ENCODE peak calls at places on chromosomes 4 and X, in ten cellular contexts. One of them, this sample, is unnamed.

GRCh38 chr4:113960684-113961321 is 18.6 kb downstream of the ARSJ start:
- DNase-seq in GM06990: no peak
- DNase-seq in esophagus squamous epithelium: no peak
- DNase-seq in neural crest cell: no peak
- DNase-seq in cardiac fibroblast: no peak
- DNase-seq in transverse colon: no peak
- DNase-seq in HFF-Myc: no peak
- DNase-seq in A549: no peak
- DNase-seq in heart right ventricle: no peak
- DNase-seq in endodermal cell: no peak
- DNase-seq in this sample: no peak

GRCh38 chr4:143348233-143349077 is 11.8 kb downstream of the GAB1 start:
- DNase-seq in neural crest cell: no peak
- DNase-seq in A549: no peak
- DNase-seq in transverse colon: peak
- DNase-seq in endodermal cell: no peak
- DNase-seq in esophagus squamous epithelium: no peak
- DNase-seq in heart right ventricle: no peak
- DNase-seq in GM06990: no peak
- DNase-seq in HFF-Myc: no peak
- DNase-seq in cardiac fibroblast: no peak
- DNase-seq in this sample: no peak

GRCh38 chrX:153190384-153190783 is 11.3 kb downstream of the MAGEA1 start:
- DNase-seq in neural crest cell: no peak
- DNase-seq in cardiac fibroblast: no peak
- DNase-seq in HFF-Myc: no peak
- DNase-seq in esophagus squamous epithelium: no peak
- DNase-seq in GM06990: no peak
- DNase-seq in endodermal cell: no peak
- DNase-seq in heart right ventricle: no peak
- DNase-seq in transverse colon: no peak
- DNase-seq in A549: no peak
- DNase-seq in this sample: no peak

GRCh38 chrX:114134465-114134864 is 449.4 kb upstream of the HTR2C start:
- DNase-seq in transverse colon: no peak
- DNase-seq in cardiac fibroblast: peak
- DNase-seq in endodermal cell: no peak
- DNase-seq in A549: no peak
- DNase-seq in neural crest cell: no peak
- DNase-seq in HFF-Myc: no peak
- DNase-seq in esophagus squamous epithelium: no peak
- DNase-seq in heart right ventricle: no peak
- DNase-seq in GM06990: no peak
- DNase-seq in this sample: no peak

GRCh38 chr4:181647396-181648107 is 595.6 kb upstream of the TENM3 start:
- DNase-seq in endodermal cell: no peak
- DNase-seq in GM06990: no peak
- DNase-seq in HFF-Myc: no peak
- DNase-seq in cardiac fibroblast: peak
- DNase-seq in esophagus squamous epithelium: no peak
- DNase-seq in A549: no peak
- DNase-seq in heart right ventricle: no peak
- DNase-seq in neural crest cell: no peak
- DNase-seq in transverse colon: no peak
- DNase-seq in this sample: no peak

GRCh38 chrX:37314526-37314925 is 34.6 kb upstream of the PRRG1 start:
- DNase-seq in neural crest cell: no peak
- DNase-seq in esophagus squamous epithelium: no peak
- DNase-seq in transverse colon: no peak
- DNase-seq in HFF-Myc: no peak
- DNase-seq in GM06990: no peak
- DNase-seq in endodermal cell: no peak
- DNase-seq in A549: no peak
- DNase-seq in cardiac fibroblast: peak
- DNase-seq in heart right ventricle: no peak
- DNase-seq in this sample: no peak

GRCh38 chr4:6504900-6505496 is 32.6 kb upstream of the PPP2R2C start:
- DNase-seq in transverse colon: no peak
- DNase-seq in GM06990: no peak
- DNase-seq in esophagus squamous epithelium: no peak
- DNase-seq in neural crest cell: no peak
- DNase-seq in heart right ventricle: no peak
- DNase-seq in endodermal cell: no peak
- DNase-seq in HFF-Myc: no peak
- DNase-seq in cardiac fibroblast: no peak
- DNase-seq in A549: no peak
- DNase-seq in this sample: no peak

GRCh38 chrX:51098046-51098445 is 187.5 kb downstream of the BMP15 start:
- DNase-seq in A549: no peak
- DNase-seq in transverse colon: no peak
- DNase-seq in cardiac fibroblast: no peak
- DNase-seq in heart right ventricle: no peak
- DNase-seq in esophagus squamous epithelium: no peak
- DNase-seq in neural crest cell: no peak
- DNase-seq in HFF-Myc: no peak
- DNase-seq in GM06990: no peak
- DNase-seq in endodermal cell: no peak
- DNase-seq in this sample: no peak

GRCh38 chrX:109629310-109629709 is 4.3 kb upstream of the KCNE5 start:
- DNase-seq in HFF-Myc: no peak
- DNase-seq in heart right ventricle: no peak
- DNase-seq in neural crest cell: no peak
- DNase-seq in transverse colon: no peak
- DNase-seq in esophagus squamous epithelium: no peak
- DNase-seq in endodermal cell: no peak
- DNase-seq in GM06990: no peak
- DNase-seq in cardiac fibroblast: peak
- DNase-seq in A549: no peak
- DNase-seq in this sample: no peak

GRCh38 chrX:44306336-44306735 is 37.1 kb downstream of the EFHC2 start:
- DNase-seq in endodermal cell: no peak
- DNase-seq in neural crest cell: no peak
- DNase-seq in HFF-Myc: peak
- DNase-seq in esophagus squamous epithelium: no peak
- DNase-seq in cardiac fibroblast: peak
- DNase-seq in GM06990: no peak
- DNase-seq in transverse colon: peak
- DNase-seq in heart right ventricle: no peak
- DNase-seq in A549: no peak
- DNase-seq in this sample: no peak

GRCh38 chr4:152928286-152928685 is 7.8 kb upstream of the FHDC1 start:
- DNase-seq in neural crest cell: no peak
- DNase-seq in transverse colon: no peak
- DNase-seq in HFF-Myc: no peak
- DNase-seq in A549: no peak
- DNase-seq in heart right ventricle: no peak
- DNase-seq in esophagus squamous epithelium: no peak
- DNase-seq in cardiac fibroblast: no peak
- DNase-seq in endodermal cell: no peak
- DNase-seq in GM06990: no peak
- DNase-seq in this sample: no peak

GRCh38 chr4:16026155-16026761 is 57.6 kb downstream of the PROM1 start:
- DNase-seq in HFF-Myc: no peak
- DNase-seq in A549: peak
- DNase-seq in esophagus squamous epithelium: no peak
- DNase-seq in transverse colon: no peak
- DNase-seq in heart right ventricle: peak
- DNase-seq in GM06990: no peak
- DNase-seq in neural crest cell: peak
- DNase-seq in cardiac fibroblast: peak
- DNase-seq in endodermal cell: no peak
- DNase-seq in this sample: no peak

GRCh38 chr4:111283066-111283677 is 660.3 kb upstream of the PITX2 start:
- DNase-seq in heart right ventricle: peak
- DNase-seq in esophagus squamous epithelium: no peak
- DNase-seq in HFF-Myc: peak
- DNase-seq in A549: peak
- DNase-seq in endodermal cell: peak
- DNase-seq in cardiac fibroblast: peak
- DNase-seq in GM06990: peak
- DNase-seq in neural crest cell: peak
- DNase-seq in transverse colon: peak
- DNase-seq in this sample: no peak

DNA sequence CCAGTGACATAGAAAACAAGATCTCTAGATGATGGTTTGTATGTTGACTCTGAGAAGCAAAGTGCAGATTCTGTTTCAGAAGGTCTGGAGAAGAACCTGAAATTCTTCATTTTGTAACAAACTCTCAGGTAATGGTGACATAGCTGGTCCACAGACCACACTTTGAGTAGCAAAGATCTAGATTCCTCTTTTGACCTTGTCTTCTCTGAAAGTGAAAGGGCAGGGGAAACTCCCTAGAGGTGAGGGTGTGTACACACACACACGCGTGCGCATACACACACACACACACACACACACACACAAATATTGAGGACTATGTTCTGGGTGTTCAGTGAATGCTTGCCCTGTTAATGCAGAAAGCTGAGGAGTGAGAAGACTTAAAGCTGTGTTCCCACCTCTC is 110.1 kb downstream of the NHSL2 start:
- DNase-seq in heart right ventricle: no peak
- DNase-seq in HFF-Myc: no peak
- DNase-seq in cardiac fibroblast: no peak
- DNase-seq in endodermal cell: peak
- DNase-seq in esophagus squamous epithelium: no peak
- DNase-seq in GM06990: peak
- DNase-seq in neural crest cell: no peak
- DNase-seq in transverse colon: no peak
- DNase-seq in A549: no peak
- DNase-seq in this sample: no peak
- TF ChIP-seq CTCF in heart right ventricle: no peak
- TF ChIP-seq CTCF in HFF-Myc: no peak
- TF ChIP-seq CTCF in cardiac fibroblast: no peak
- TF ChIP-seq CTCF in endodermal cell: no peak
- TF ChIP-seq CTCF in esophagus squamous epithelium: no peak
- TF ChIP-seq CTCF in GM06990: no peak
- TF ChIP-seq CTCF in neural crest cell: no peak
- TF ChIP-seq CTCF in transverse colon: no peak
- TF ChIP-seq CTCF in A549: no peak
- TF ChIP-seq CTCF in this sample: no peak

DNA sequence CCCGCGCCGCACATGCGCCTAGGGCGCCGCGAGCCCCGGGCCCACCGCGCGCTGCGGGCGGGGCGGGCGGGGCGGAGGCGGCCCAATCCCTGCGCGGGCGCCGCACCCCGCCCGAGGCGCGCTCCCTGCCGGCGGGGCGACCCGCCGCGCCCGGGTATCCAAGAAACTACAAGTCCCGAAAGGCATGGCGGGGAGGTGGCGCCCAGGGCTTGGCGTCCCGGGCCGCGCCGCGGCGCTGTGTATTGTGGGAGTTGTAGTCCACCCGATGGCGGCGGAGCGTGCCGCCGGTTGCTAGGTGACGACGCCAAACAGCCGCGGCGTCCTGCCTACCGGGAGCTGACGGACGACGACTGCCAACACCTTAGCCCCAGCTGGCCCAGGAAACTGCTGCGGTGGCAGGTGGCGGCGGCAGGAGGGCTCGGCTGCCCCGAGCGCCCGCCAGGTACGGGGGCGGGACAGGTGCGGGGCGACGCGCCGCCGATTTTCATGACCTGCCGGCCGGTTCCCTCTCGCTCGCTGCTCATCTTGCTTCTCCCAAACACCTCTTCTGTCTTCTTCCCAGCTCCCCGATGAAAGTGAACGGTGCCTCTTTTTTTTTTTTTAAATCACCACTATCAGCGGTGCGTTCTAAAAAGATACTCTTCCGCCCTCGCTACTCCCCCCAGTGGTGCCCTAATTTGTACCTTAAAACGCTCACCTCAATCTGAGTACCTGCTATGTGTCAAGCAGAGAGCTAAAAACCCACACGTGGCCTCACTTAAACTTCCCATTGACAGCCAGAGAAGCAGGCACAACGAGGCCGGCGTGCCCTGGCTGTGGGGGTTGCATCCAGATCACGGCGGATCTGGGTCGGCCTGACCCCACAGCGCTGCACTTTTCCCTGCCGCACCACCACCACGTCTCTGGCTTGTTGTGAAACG is at the start of gene CFAP99:
- DNase-seq in GM06990: peak
- DNase-seq in neural crest cell: peak
- DNase-seq in cardiac fibroblast: peak
- DNase-seq in A549: peak
- DNase-seq in esophagus squamous epithelium: peak
- DNase-seq in HFF-Myc: peak
- DNase-seq in endodermal cell: peak
- DNase-seq in transverse colon: peak
- DNase-seq in heart right ventricle: peak
- DNase-seq in this sample: peak
- TF ChIP-seq CTCF in GM06990: peak
- TF ChIP-seq CTCF in neural crest cell: peak
- TF ChIP-seq CTCF in cardiac fibroblast: no peak
- TF ChIP-seq CTCF in A549: no peak
- TF ChIP-seq CTCF in esophagus squamous epithelium: peak
- TF ChIP-seq CTCF in HFF-Myc: no peak
- TF ChIP-seq CTCF in endodermal cell: no peak
- TF ChIP-seq CTCF in transverse colon: peak
- TF ChIP-seq CTCF in heart right ventricle: no peak
- TF ChIP-seq CTCF in this sample: no peak

GRCh38 chr4:170988446-170988845 is 824.8 kb upstream of the GALNTL6 start:
- DNase-seq in cardiac fibroblast: no peak
- DNase-seq in HFF-Myc: no peak
- DNase-seq in GM06990: no peak
- DNase-seq in endodermal cell: no peak
- DNase-seq in A549: no peak
- DNase-seq in heart right ventricle: no peak
- DNase-seq in transverse colon: no peak
- DNase-seq in neural crest cell: no peak
- DNase-seq in esophagus squamous epithelium: no peak
- DNase-seq in this sample: no peak

GRCh38 chr4:170990989-170991589 is 822.1 kb upstream of the GALNTL6 start:
- DNase-seq in neural crest cell: peak
- DNase-seq in A549: no peak
- DNase-seq in esophagus squamous epithelium: no peak
- DNase-seq in cardiac fibroblast: no peak
- DNase-seq in HFF-Myc: no peak
- DNase-seq in GM06990: no peak
- DNase-seq in endodermal cell: peak
- DNase-seq in transverse colon: no peak
- DNase-seq in heart right ventricle: no peak
- DNase-seq in this sample: no peak
- TF ChIP-seq CTCF in neural crest cell: peak
- TF ChIP-seq CTCF in A549: no peak
- TF ChIP-seq CTCF in esophagus squamous epithelium: no peak
- TF ChIP-seq CTCF in cardiac fibroblast: peak
- TF ChIP-seq CTCF in HFF-Myc: no peak
- TF ChIP-seq CTCF in GM06990: peak
- TF ChIP-seq CTCF in endodermal cell: peak
- TF ChIP-seq CTCF in transverse colon: no peak
- TF ChIP-seq CTCF in heart right ventricle: no peak
- TF ChIP-seq CTCF in this sample: no peak

DNA sequence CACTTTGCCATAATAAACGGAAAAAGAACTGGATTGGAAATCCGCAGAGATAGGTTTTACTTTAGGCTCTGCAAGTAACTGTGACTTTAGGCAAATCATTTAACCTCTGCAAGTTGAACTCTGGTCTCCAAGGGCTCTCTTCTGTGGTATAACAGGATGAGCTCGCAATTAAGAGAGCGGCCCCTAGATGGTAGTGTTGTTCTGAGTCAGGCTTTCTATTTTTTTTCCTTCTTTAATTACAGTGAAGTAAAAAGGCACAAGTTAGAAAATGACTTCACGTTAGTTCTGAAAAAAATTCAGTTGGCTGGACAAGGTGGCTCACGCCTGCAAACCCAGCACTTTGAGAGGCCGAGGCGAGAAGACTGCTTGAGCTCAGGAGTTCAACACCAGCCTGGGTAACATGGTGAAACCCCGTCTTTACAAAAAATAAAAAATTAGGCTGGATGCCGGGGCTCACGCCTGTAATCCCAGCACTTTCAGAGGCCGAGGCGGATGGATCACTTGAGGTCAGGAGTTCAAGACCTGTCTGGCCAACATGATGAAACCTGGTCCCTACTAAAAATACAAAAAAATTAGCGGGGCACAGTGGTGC is 18.0 kb downstream of the RPS3A start:
- DNase-seq in esophagus squamous epithelium: no peak
- DNase-seq in GM06990: peak
- DNase-seq in endodermal cell: peak
- DNase-seq in cardiac fibroblast: peak
- DNase-seq in neural crest cell: peak
- DNase-seq in HFF-Myc: peak
- DNase-seq in heart right ventricle: peak
- DNase-seq in A549: peak
- DNase-seq in transverse colon: peak
- DNase-seq in this sample: no peak
- TF ChIP-seq CTCF in esophagus squamous epithelium: peak
- TF ChIP-seq CTCF in GM06990: peak
- TF ChIP-seq CTCF in endodermal cell: peak
- TF ChIP-seq CTCF in cardiac fibroblast: peak
- TF ChIP-seq CTCF in neural crest cell: peak
- TF ChIP-seq CTCF in HFF-Myc: peak
- TF ChIP-seq CTCF in heart right ventricle: peak
- TF ChIP-seq CTCF in A549: peak
- TF ChIP-seq CTCF in transverse colon: peak
- TF ChIP-seq CTCF in this sample: peak

This sample was measured in vagina.